ENCODE peak calls at places on chromosome 3, in five cellular contexts. One of them, this sample, is unnamed.

GRCh38 chr3:144033235-144033579 is 61.6 kb downstream of the DIPK2A start:
- DNase-seq in endodermal cell: no peak
- DNase-seq in NT2/D1: no peak
- DNase-seq in HepG2: no peak
- DNase-seq in MM.1S: no peak
- DNase-seq in this sample: no peak

GRCh38 chr3:167941234-167941995 is 154.3 kb downstream of the GOLIM4 start:
- DNase-seq in endodermal cell: no peak
- DNase-seq in NT2/D1: no peak
- DNase-seq in HepG2: no peak
- DNase-seq in MM.1S: no peak
- DNase-seq in this sample: peak

GRCh38 chr3:159429702-159430101 is 558.9 kb upstream of the IL12A start:
- DNase-seq in endodermal cell: no peak
- DNase-seq in NT2/D1: no peak
- DNase-seq in HepG2: no peak
- DNase-seq in MM.1S: no peak
- DNase-seq in this sample: no peak

GRCh38 chr3:89113887-89114840 is 6.7 kb downstream of the EPHA3 start:
- DNase-seq in endodermal cell: peak
- DNase-seq in NT2/D1: peak
- DNase-seq in HepG2: peak
- DNase-seq in MM.1S: peak
- DNase-seq in this sample: no peak

GRCh38 chr3:127214990-127215389 is 22.1 kb downstream of the PRR23E start:
- DNase-seq in endodermal cell: no peak
- DNase-seq in NT2/D1: no peak
- DNase-seq in HepG2: no peak
- DNase-seq in MM.1S: no peak
- DNase-seq in this sample: no peak

GRCh38 chr3:98525494-98525893 is 2.8 kb upstream of the CLDND1 start:
- DNase-seq in endodermal cell: no peak
- DNase-seq in NT2/D1: no peak
- DNase-seq in HepG2: no peak
- DNase-seq in MM.1S: peak
- DNase-seq in this sample: no peak

GRCh38 chr3:183018416-183019192 is 38.3 kb upstream of the DCUN1D1 start:
- DNase-seq in endodermal cell: no peak
- DNase-seq in NT2/D1: no peak
- DNase-seq in HepG2: no peak
- DNase-seq in MM.1S: peak
- DNase-seq in this sample: no peak

GRCh38 chr3:159726231-159726964 is 262.2 kb upstream of the IL12A start:
- DNase-seq in endodermal cell: no peak
- DNase-seq in NT2/D1: no peak
- DNase-seq in HepG2: no peak
- DNase-seq in MM.1S: peak
- DNase-seq in this sample: no peak

GRCh38 chr3:49671291-49672288 is 2.6 kb upstream of the APEH start:
- DNase-seq in endodermal cell: peak
- DNase-seq in NT2/D1: peak
- DNase-seq in HepG2: peak
- DNase-seq in MM.1S: peak
- DNase-seq in this sample: peak
- H3K9ac ChIP-seq in endodermal cell: no peak
- H3K9ac ChIP-seq in NT2/D1: no peak
- H3K9ac ChIP-seq in HepG2: no peak
- H3K9ac ChIP-seq in MM.1S: no peak
- H3K9ac ChIP-seq in this sample: no peak

DNA sequence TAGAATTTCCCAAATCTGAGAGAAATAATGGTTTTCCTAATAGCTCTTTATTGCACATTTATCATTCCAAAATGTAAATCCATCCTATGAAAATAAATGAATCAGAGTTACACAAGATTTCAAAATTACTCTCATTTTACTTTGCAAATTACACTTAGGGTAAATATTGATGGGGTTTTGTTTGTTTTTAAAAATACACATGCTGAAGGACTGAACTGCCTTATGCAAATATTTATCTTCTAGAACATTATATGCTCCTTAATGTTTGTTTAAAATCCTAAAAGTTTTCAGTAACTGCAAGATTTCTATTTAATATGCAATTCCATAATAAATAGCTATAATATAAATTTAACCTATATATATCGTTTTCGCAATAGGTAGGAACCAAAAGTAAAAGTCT is 38.2 kb downstream of the FOXP1 start:
- DNase-seq in endodermal cell: no peak
- DNase-seq in NT2/D1: no peak
- DNase-seq in HepG2: peak
- DNase-seq in MM.1S: no peak
- DNase-seq in this sample: no peak
- H3K9ac ChIP-seq in endodermal cell: no peak
- H3K9ac ChIP-seq in NT2/D1: no peak
- H3K9ac ChIP-seq in HepG2: no peak
- H3K9ac ChIP-seq in MM.1S: no peak
- H3K9ac ChIP-seq in this sample: no peak

GRCh38 chr3:73622135-73622534 is 2.6 kb downstream of the PDZRN3 start:
- DNase-seq in endodermal cell: peak
- DNase-seq in NT2/D1: no peak
- DNase-seq in HepG2: peak
- DNase-seq in MM.1S: no peak
- DNase-seq in this sample: no peak

GRCh38 chr3:73624363-73625123 is at the start of gene PDZRN3:
- DNase-seq in endodermal cell: peak
- DNase-seq in NT2/D1: peak
- DNase-seq in HepG2: no peak
- DNase-seq in MM.1S: no peak
- DNase-seq in this sample: no peak

GRCh38 chr3:73625124-73625665 is 454 bp upstream of the PDZRN3 start:
- DNase-seq in endodermal cell: peak
- DNase-seq in NT2/D1: peak
- DNase-seq in HepG2: no peak
- DNase-seq in MM.1S: no peak
- DNase-seq in this sample: no peak

GRCh38 chr3:73623996-73624362 is 762 bp downstream of the PDZRN3 start:
- DNase-seq in endodermal cell: peak
- DNase-seq in NT2/D1: peak
- DNase-seq in HepG2: no peak
- DNase-seq in MM.1S: no peak
- DNase-seq in this sample: no peak

GRCh38 chr3:73623316-73623715 is 1.4 kb downstream of the PDZRN3 start:
- DNase-seq in endodermal cell: no peak
- DNase-seq in NT2/D1: no peak
- DNase-seq in HepG2: no peak
- DNase-seq in MM.1S: no peak
- DNase-seq in this sample: no peak
- H3K9ac ChIP-seq in endodermal cell: peak
- H3K9ac ChIP-seq in NT2/D1: peak
- H3K9ac ChIP-seq in HepG2: no peak
- H3K9ac ChIP-seq in MM.1S: no peak
- H3K9ac ChIP-seq in this sample: no peak

DNA sequence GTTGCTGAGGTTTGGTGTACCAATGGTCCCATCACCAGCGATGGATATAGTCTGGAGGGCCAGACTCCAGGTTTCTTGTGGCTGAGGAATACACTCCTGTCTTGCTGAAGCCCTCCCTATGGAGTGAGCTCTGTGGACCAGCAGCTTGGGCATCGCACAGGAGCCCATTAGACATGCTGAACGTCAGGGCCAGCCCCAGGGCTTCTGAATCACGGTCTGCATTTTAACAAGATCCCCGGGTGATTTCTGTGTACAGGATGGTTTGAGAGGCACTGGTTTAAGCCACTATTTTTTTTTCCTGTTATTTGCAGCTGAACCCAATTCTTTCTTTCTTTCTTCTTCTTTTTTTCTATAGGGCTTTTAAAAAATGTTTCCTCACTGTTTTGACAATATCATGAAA is 69.5 kb upstream of the XCR1 start:
- DNase-seq in endodermal cell: no peak
- DNase-seq in NT2/D1: no peak
- DNase-seq in HepG2: no peak
- DNase-seq in MM.1S: no peak
- DNase-seq in this sample: no peak
- H3K9ac ChIP-seq in endodermal cell: no peak
- H3K9ac ChIP-seq in NT2/D1: no peak
- H3K9ac ChIP-seq in HepG2: no peak
- H3K9ac ChIP-seq in MM.1S: no peak
- H3K9ac ChIP-seq in this sample: peak

DNA sequence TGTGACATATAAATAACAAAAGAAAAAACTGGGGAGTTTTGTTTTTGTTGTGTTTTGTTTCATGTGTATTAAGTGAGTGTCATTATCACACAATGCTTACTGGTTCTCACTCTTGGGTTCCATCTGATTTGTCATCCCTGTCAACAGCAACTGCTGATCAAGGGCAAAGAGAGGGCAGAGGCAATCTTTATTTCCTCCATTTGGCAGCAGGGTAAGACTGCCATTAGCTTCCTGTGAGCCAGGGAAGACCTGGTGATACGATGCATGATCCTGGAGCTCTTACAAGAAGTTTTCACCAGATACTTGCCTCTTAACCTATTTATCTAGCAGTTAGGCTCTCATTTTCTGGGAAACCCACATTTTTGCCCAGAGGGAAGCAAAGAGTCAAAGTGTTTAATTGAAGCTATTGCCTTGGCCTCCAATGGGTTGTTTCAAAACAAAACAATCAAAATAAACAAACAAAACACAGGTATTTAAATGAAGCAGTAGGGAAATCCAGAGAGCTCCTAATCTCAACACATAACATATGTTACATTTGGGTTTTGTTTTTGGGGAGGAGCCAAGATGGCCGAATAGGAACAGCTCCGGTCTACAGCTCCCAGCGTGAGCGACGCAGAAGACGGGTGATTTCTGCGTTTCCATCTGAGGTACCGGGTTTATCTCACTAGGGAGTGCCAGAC is 529.8 kb downstream of the MAGI1 start:
- DNase-seq in endodermal cell: no peak
- DNase-seq in NT2/D1: no peak
- DNase-seq in HepG2: no peak
- DNase-seq in MM.1S: no peak
- DNase-seq in this sample: no peak
- H3K9ac ChIP-seq in endodermal cell: peak
- H3K9ac ChIP-seq in NT2/D1: peak
- H3K9ac ChIP-seq in HepG2: no peak
- H3K9ac ChIP-seq in MM.1S: no peak
- H3K9ac ChIP-seq in this sample: no peak

GRCh38 chr3:138684411-138684810 is 75.8 kb downstream of the FAIM start:
- DNase-seq in endodermal cell: no peak
- DNase-seq in NT2/D1: no peak
- DNase-seq in HepG2: no peak
- DNase-seq in MM.1S: no peak
- DNase-seq in this sample: no peak

GRCh38 chr3:138690036-138690435 is 81.5 kb downstream of the FAIM start:
- DNase-seq in endodermal cell: no peak
- DNase-seq in NT2/D1: no peak
- DNase-seq in HepG2: no peak
- DNase-seq in MM.1S: no peak
- DNase-seq in this sample: no peak

GRCh38 chr3:138688871-138689299 is 80.3 kb downstream of the FAIM start:
- DNase-seq in endodermal cell: no peak
- DNase-seq in NT2/D1: no peak
- DNase-seq in HepG2: peak
- DNase-seq in MM.1S: peak
- DNase-seq in this sample: no peak

GRCh38 chr3:138686771-138687221 is 78.2 kb downstream of the FAIM start:
- DNase-seq in endodermal cell: no peak
- DNase-seq in NT2/D1: no peak
- DNase-seq in HepG2: peak
- DNase-seq in MM.1S: peak
- DNase-seq in this sample: no peak

GRCh38 chr3:138687236-138687635 is 78.7 kb downstream of the FAIM start:
- DNase-seq in endodermal cell: no peak
- DNase-seq in NT2/D1: no peak
- DNase-seq in HepG2: no peak
- DNase-seq in MM.1S: no peak
- DNase-seq in this sample: no peak
- H3K9ac ChIP-seq in endodermal cell: no peak
- H3K9ac ChIP-seq in NT2/D1: no peak
- H3K9ac ChIP-seq in HepG2: no peak
- H3K9ac ChIP-seq in MM.1S: peak
- H3K9ac ChIP-seq in this sample: no peak

GRCh38 chr3:139318826-139319225 is 25.0 kb upstream of the MRPS22 start:
- DNase-seq in endodermal cell: no peak
- DNase-seq in NT2/D1: no peak
- DNase-seq in HepG2: no peak
- DNase-seq in MM.1S: no peak
- DNase-seq in this sample: no peak
- H3K9ac ChIP-seq in endodermal cell: no peak
- H3K9ac ChIP-seq in NT2/D1: no peak
- H3K9ac ChIP-seq in HepG2: no peak
- H3K9ac ChIP-seq in MM.1S: no peak
- H3K9ac ChIP-seq in this sample: no peak

GRCh38 chr3:79414035-79414434 is 353.8 kb downstream of the ROBO1 start:
- DNase-seq in endodermal cell: no peak
- DNase-seq in NT2/D1: no peak
- DNase-seq in HepG2: no peak
- DNase-seq in MM.1S: peak
- DNase-seq in this sample: no peak
- H3K9ac ChIP-seq in endodermal cell: no peak
- H3K9ac ChIP-seq in NT2/D1: no peak
- H3K9ac ChIP-seq in HepG2: no peak
- H3K9ac ChIP-seq in MM.1S: no peak
- H3K9ac ChIP-seq in this sample: no peak

DNA sequence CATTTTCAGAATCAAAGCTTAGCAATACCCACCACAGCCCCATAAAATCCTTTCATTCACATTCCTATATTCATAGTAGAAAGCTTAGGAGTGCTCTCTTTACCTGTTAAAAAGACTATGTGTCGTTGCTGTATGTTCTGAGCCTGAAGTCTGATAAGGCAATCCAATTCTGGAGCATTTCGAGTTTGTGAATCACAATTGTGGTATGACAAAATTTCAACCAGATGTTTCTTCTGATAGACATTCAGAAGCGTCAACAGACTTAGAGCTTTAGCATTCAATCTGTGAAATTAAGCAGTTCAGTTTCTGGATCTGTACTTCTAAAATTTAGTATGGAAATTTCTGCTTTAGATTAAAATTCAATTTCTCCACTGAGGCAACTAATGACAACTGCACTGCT is 58.3 kb downstream of the TASOR start:
- DNase-seq in endodermal cell: no peak
- DNase-seq in NT2/D1: no peak
- DNase-seq in HepG2: no peak
- DNase-seq in MM.1S: no peak
- DNase-seq in this sample: no peak
- H3K9ac ChIP-seq in endodermal cell: no peak
- H3K9ac ChIP-seq in NT2/D1: no peak
- H3K9ac ChIP-seq in HepG2: no peak
- H3K9ac ChIP-seq in MM.1S: no peak
- H3K9ac ChIP-seq in this sample: no peak

GRCh38 chr3:197847866-197848401 is 56.9 kb downstream of the LRCH3 start:
- DNase-seq in endodermal cell: no peak
- DNase-seq in NT2/D1: no peak
- DNase-seq in HepG2: no peak
- DNase-seq in MM.1S: peak
- DNase-seq in this sample: peak
- H3K9ac ChIP-seq in endodermal cell: no peak
- H3K9ac ChIP-seq in NT2/D1: no peak
- H3K9ac ChIP-seq in HepG2: no peak
- H3K9ac ChIP-seq in MM.1S: no peak
- H3K9ac ChIP-seq in this sample: peak